ENCODE peak calls at places on chromosome 5, in nine cellular contexts. I is esophagus muscularis mucosa; U is tibial artery; X is heart left ventricle; W is dorsolateral prefrontal cortex; R is stomach; K is CD4-positive, CD25-positive, alpha-beta regulatory T cell; B is astrocyte; Z is tibial nerve. H is an unnamed sample.

GRCh38 chr5:124546643-124547042 is 199.8 kb downstream of the ZNF608 start:
- DNase-seq in I (peak), U (no peak), X (no peak), W (no peak), R (no peak), K (no peak), B (peak), Z (no peak), H (no peak)

GRCh38 chr5:144205141-144205551 is 34.5 kb downstream of the KCTD16 start:
- DNase-seq in I (no peak), U (peak), X (no peak), W (peak), R (no peak), K (no peak), B (peak), Z (no peak), H (no peak)

GRCh38 chr5:73531356-73531755 is 33.1 kb downstream of the BTF3 start:
- DNase-seq in I (peak), U (no peak), X (no peak), W (no peak), R (no peak), K (no peak), B (no peak), Z (no peak), H (no peak)

GRCh38 chr5:72355706-72356299 is 35.6 kb downstream of the PTCD2 start:
- DNase-seq in I (no peak), U (peak), X (no peak), W (peak), R (no peak), K (no peak), B (no peak), Z (no peak), H (no peak)

GRCh38 chr5:172959824-172960799 is 888 bp downstream of the RPL26L1 start:
- DNase-seq in I (no peak), U (no peak), X (no peak), W (no peak), R (no peak), K (no peak), B (no peak), Z (no peak), H (no peak)

GRCh38 chr5:67405755-67406154 is 209.2 kb upstream of the CD180 start:
- DNase-seq in I (no peak), U (no peak), X (no peak), W (no peak), R (no peak), K (no peak), B (no peak), Z (no peak), H (no peak)

GRCh38 chr5:170783498-170784247 is at the start of gene GABRP:
- DNase-seq in I (no peak), U (no peak), X (no peak), W (no peak), R (peak), K (no peak), B (no peak), Z (no peak), H (no peak)

GRCh38 chr5:169122951-169123350 is 178.0 kb downstream of the SLIT3 start:
- DNase-seq in I (no peak), U (no peak), X (no peak), W (no peak), R (no peak), K (no peak), B (no peak), Z (no peak), H (no peak)

GRCh38 chr5:4255441-4255840 is 659.8 kb downstream of the IRX1 start:
- DNase-seq in I (peak), U (no peak), X (no peak), W (no peak), R (no peak), K (no peak), B (no peak), Z (no peak), H (no peak)

GRCh38 chr5:172858990-172859811 is 25.1 kb downstream of the ERGIC1 start:
- DNase-seq in I (no peak), U (peak), X (peak), W (no peak), R (peak), K (no peak), B (peak), Z (peak), H (no peak)

GRCh38 chr5:159510282-159510681 is 180.0 kb upstream of the IL12B start:
- DNase-seq in I (no peak), U (peak), X (peak), W (no peak), R (no peak), K (no peak), B (peak), Z (no peak), H (no peak)

GRCh38 chr5:142515036-142515435 is 170.9 kb downstream of the FGF1 start:
- DNase-seq in I (no peak), U (no peak), X (no peak), W (no peak), R (no peak), K (no peak), B (no peak), Z (no peak), H (no peak)

GRCh38 chr5:91229031-91229623 is 154.0 kb downstream of the ARRDC3 start:
- DNase-seq in I (no peak), U (no peak), X (no peak), W (no peak), R (no peak), K (no peak), B (no peak), Z (no peak), H (no peak)

GRCh38 chr5:4570047-4571015 is 569.8 kb upstream of the ADAMTS16 start:
- DNase-seq in I (no peak), U (no peak), X (no peak), W (no peak), R (no peak), K (no peak), B (peak), Z (no peak), H (no peak)

GRCh38 chr5:151664694-151665583 is 21.8 kb downstream of the SPARC start:
- DNase-seq in I (no peak), U (no peak), X (peak), W (no peak), R (no peak), K (no peak), B (peak), Z (no peak), H (no peak)

GRCh38 chr5:55039843-55040242 is 15.8 kb downstream of the GZMK start:
- DNase-seq in I (no peak), U (no peak), X (no peak), W (no peak), R (no peak), K (no peak), B (no peak), Z (no peak), H (peak)

GRCh38 chr5:10539685-10539998 is 24.2 kb upstream of the ANKRD33B start:
- DNase-seq in I (no peak), U (no peak), X (no peak), W (no peak), R (no peak), K (no peak), B (peak), Z (no peak), H (no peak)

GRCh38 chr5:147303976-147304375 is 69.2 kb downstream of the STK32A start:
- DNase-seq in I (no peak), U (no peak), X (no peak), W (no peak), R (no peak), K (no peak), B (peak), Z (no peak), H (no peak)

GRCh38 chr5:79235222-79235577 is 731 bp upstream of the JMY start:
- DNase-seq in I (no peak), U (no peak), X (no peak), W (no peak), R (no peak), K (peak), B (no peak), Z (no peak), H (no peak)

GRCh38 chr5:142263346-142263745 is 61.5 kb downstream of the SPRY4 start:
- DNase-seq in I (no peak), U (no peak), X (no peak), W (no peak), R (no peak), K (no peak), B (no peak), Z (no peak), H (no peak)

GRCh38 chr5:124654418-124654817 is 92.0 kb downstream of the ZNF608 start:
- DNase-seq in I (no peak), U (no peak), X (no peak), W (no peak), R (no peak), K (no peak), B (no peak), Z (no peak), H (no peak)

GRCh38 chr5:40676643-40677333 is 2.9 kb upstream of the PTGER4 start:
- DNase-seq in I (no peak), U (no peak), X (peak), W (no peak), R (no peak), K (no peak), B (peak), Z (no peak), H (no peak)

GRCh38 chr5:7873216-7873615 is 4.3 kb downstream of the MTRR start:
- DNase-seq in I (no peak), U (no peak), X (no peak), W (no peak), R (no peak), K (no peak), B (no peak), Z (no peak), H (no peak)

GRCh38 chr5:126339215-126339805 is 83.9 kb upstream of the GRAMD2B start:
- DNase-seq in I (no peak), U (no peak), X (peak), W (peak), R (no peak), K (peak), B (peak), Z (no peak), H (no peak)

GRCh38 chr5:179731791-179732411 is 721 bp upstream of the MAML1 start:
- DNase-seq in I (no peak), U (peak), X (peak), W (no peak), R (no peak), K (no peak), B (peak), Z (no peak), H (peak)

GRCh38 chr5:94181940-94182339 is 436.5 kb downstream of the KIAA0825 start:
- DNase-seq in I (no peak), U (no peak), X (no peak), W (no peak), R (no peak), K (no peak), B (no peak), Z (no peak), H (no peak)

GRCh38 chr5:96344678-96345612 is 88.1 kb downstream of the PCSK1 start:
- DNase-seq in I (no peak), U (no peak), X (no peak), W (no peak), R (peak), K (peak), B (peak), Z (no peak), H (no peak)

DNA sequence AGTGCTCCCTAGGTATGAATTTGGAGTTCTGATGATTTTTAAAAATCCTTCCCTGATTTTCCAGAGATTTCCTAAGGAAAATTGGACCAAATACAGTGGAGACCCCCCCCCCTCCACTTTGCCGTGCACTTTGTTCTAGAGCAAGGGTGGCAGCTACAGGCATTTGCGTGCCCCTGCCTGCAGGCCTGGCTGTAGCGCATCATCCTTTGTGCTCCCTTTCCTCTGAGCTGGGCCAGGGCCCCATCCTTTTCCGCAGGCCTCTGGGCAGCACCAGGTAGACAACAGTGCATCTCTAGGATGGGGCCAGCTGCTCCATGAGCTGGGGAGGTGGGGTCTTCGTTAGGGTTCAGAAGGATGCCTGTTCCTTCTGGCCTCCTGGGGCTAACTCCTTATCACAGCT is 39.6 kb downstream of the TRIO start:
- DNase-seq in I (no peak), U (no peak), X (no peak), W (no peak), R (no peak), K (no peak), B (no peak), Z (no peak), H (no peak)
- H3K27ac ChIP-seq in I (peak), U (peak), X (no peak), W (peak), R (peak), K (no peak), B (peak), Z (peak), H (peak)

GRCh38 chr5:34928267-34928666 is 1.1 kb upstream of the DNAJC21 start:
- DNase-seq in I (no peak), U (no peak), X (no peak), W (no peak), R (no peak), K (no peak), B (no peak), Z (no peak), H (no peak)
- H3K27ac ChIP-seq in I (no peak), U (peak), X (no peak), W (peak), R (no peak), K (peak), B (no peak), Z (no peak), H (no peak)

DNA sequence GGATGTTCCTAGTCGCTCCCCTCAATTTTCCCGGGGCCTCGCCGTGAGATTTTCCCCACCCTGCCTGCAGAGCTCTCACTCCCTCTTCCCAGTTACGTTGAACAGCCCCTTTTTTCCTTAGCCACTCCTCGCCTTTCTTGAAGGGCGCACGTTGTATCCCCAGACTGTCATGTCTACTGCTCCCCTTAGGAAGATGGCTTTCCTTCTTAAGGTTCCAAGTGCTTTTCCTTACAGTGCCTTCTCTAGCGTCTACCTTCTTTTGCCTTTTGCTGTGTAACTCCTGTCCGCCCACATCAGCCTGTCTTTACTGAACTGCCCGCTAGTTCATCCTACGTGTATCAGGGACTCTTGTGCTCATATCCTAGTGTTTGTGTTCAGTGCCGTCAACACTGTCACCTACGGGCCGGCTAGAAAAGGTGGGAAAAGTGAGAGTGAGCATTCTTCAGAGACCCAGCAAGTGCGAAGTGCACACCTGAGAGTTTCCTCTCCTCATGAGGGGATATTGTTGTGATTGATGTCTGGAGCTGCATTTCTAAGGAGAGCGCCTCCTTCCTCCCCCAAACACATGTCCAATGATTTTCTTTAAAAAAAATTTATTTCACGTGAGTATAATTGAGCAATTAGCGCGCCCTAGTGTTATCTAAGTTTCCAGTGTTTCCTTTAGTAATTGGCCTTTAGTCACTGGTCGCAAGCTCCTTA is 764 bp downstream of the CAMLG start:
- DNase-seq in I (no peak), U (no peak), X (no peak), W (no peak), R (no peak), K (peak), B (peak), Z (no peak), H (no peak)
- H3K27ac ChIP-seq in I (peak), U (peak), X (peak), W (peak), R (peak), K (peak), B (peak), Z (peak), H (peak)

GRCh38 chr5:19319252-19319651 is 668.7 kb downstream of the CDH18 start:
- DNase-seq in I (no peak), U (no peak), X (no peak), W (no peak), R (no peak), K (no peak), B (no peak), Z (no peak), H (no peak)

GRCh38 chr5:19314840-19315239 is 673.2 kb downstream of the CDH18 start:
- DNase-seq in I (no peak), U (no peak), X (no peak), W (no peak), R (no peak), K (no peak), B (peak), Z (no peak), H (peak)
- H3K27ac ChIP-seq in I (no peak), U (no peak), X (no peak), W (no peak), R (no peak), K (no peak), B (no peak), Z (no peak), H (peak)

DNA sequence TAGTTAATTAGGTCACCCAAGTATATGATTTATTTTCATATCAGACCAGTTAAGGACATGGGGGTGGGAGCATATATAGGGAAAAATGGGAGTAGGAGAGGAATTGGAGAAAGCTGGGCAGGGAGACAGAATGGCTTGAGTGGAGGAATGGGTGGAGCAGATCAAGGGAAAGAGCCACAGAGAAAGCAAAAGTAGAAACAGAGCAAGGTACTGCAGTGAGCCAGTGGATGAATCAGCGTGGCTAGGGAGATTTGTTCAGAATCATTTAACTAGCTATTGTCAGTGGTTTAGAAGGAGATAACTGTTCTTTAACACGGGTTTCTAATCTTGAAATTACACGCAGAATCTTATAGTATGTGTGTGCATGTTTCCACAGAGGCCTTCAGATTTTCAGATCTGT is 37.4 kb downstream of the SNX24 start:
- DNase-seq in I (no peak), U (no peak), X (no peak), W (no peak), R (no peak), K (no peak), B (peak), Z (no peak), H (no peak)
- H3K27ac ChIP-seq in I (no peak), U (peak), X (no peak), W (no peak), R (no peak), K (no peak), B (no peak), Z (peak), H (no peak)

H was measured in epithelial cell of prostate.